ENCODE peak calls at places on chromosomes 7 and 10, in nine cellular contexts. One of them, this sample, is unnamed.

GRCh38 chr10:71695502-71696476 is 23.8 kb downstream of the C10orf105 start:
- DNase-seq in colonic mucosa: no peak
- DNase-seq in fibroblast of lung: no peak
- DNase-seq in astrocyte: no peak
- DNase-seq in naive thymus-derived CD4-positive, alpha-beta T cell: no peak
- DNase-seq in cardiac muscle cell: no peak
- DNase-seq in breast epithelium: no peak
- DNase-seq in prostate gland: no peak
- DNase-seq in aorta: no peak
- DNase-seq in this sample: no peak

GRCh38 chr10:22713853-22714523 is 390 bp downstream of the PIP4K2A start:
- DNase-seq in colonic mucosa: peak
- DNase-seq in fibroblast of lung: no peak
- DNase-seq in astrocyte: no peak
- DNase-seq in naive thymus-derived CD4-positive, alpha-beta T cell: peak
- DNase-seq in cardiac muscle cell: peak
- DNase-seq in breast epithelium: no peak
- DNase-seq in prostate gland: peak
- DNase-seq in aorta: peak
- DNase-seq in this sample: peak

GRCh38 chr7:47449810-47450586 is 131.9 kb downstream of the TNS3 start:
- DNase-seq in colonic mucosa: no peak
- DNase-seq in fibroblast of lung: peak
- DNase-seq in astrocyte: peak
- DNase-seq in naive thymus-derived CD4-positive, alpha-beta T cell: no peak
- DNase-seq in cardiac muscle cell: peak
- DNase-seq in breast epithelium: no peak
- DNase-seq in prostate gland: no peak
- DNase-seq in aorta: peak
- DNase-seq in this sample: no peak

GRCh38 chr10:124573726-124574455 is 112.3 kb downstream of the LHPP start:
- DNase-seq in colonic mucosa: no peak
- DNase-seq in fibroblast of lung: no peak
- DNase-seq in astrocyte: no peak
- DNase-seq in naive thymus-derived CD4-positive, alpha-beta T cell: no peak
- DNase-seq in cardiac muscle cell: no peak
- DNase-seq in breast epithelium: no peak
- DNase-seq in prostate gland: no peak
- DNase-seq in aorta: peak
- DNase-seq in this sample: no peak

GRCh38 chr7:5043661-5044060 is 2.0 kb upstream of the RBAK start:
- DNase-seq in colonic mucosa: no peak
- DNase-seq in fibroblast of lung: no peak
- DNase-seq in astrocyte: no peak
- DNase-seq in naive thymus-derived CD4-positive, alpha-beta T cell: no peak
- DNase-seq in cardiac muscle cell: no peak
- DNase-seq in breast epithelium: no peak
- DNase-seq in prostate gland: no peak
- DNase-seq in aorta: no peak
- DNase-seq in this sample: no peak

GRCh38 chr7:151897201-151897711 is 20.3 kb upstream of the PRKAG2 start:
- DNase-seq in colonic mucosa: peak
- DNase-seq in fibroblast of lung: no peak
- DNase-seq in astrocyte: no peak
- DNase-seq in naive thymus-derived CD4-positive, alpha-beta T cell: no peak
- DNase-seq in cardiac muscle cell: peak
- DNase-seq in breast epithelium: no peak
- DNase-seq in prostate gland: no peak
- DNase-seq in aorta: no peak
- DNase-seq in this sample: no peak

GRCh38 chr10:6211341-6212265 is 8.9 kb downstream of the PFKFB3 start:
- DNase-seq in colonic mucosa: no peak
- DNase-seq in fibroblast of lung: peak
- DNase-seq in astrocyte: peak
- DNase-seq in naive thymus-derived CD4-positive, alpha-beta T cell: no peak
- DNase-seq in cardiac muscle cell: peak
- DNase-seq in breast epithelium: no peak
- DNase-seq in prostate gland: no peak
- DNase-seq in aorta: peak
- DNase-seq in this sample: no peak

GRCh38 chr7:22121702-22122474 is 176.2 kb upstream of the CDCA7L start:
- DNase-seq in colonic mucosa: no peak
- DNase-seq in fibroblast of lung: no peak
- DNase-seq in astrocyte: no peak
- DNase-seq in naive thymus-derived CD4-positive, alpha-beta T cell: no peak
- DNase-seq in cardiac muscle cell: peak
- DNase-seq in breast epithelium: no peak
- DNase-seq in prostate gland: no peak
- DNase-seq in aorta: no peak
- DNase-seq in this sample: no peak

GRCh38 chr7:41574377-41574776 is 128.5 kb downstream of the INHBA start:
- DNase-seq in colonic mucosa: no peak
- DNase-seq in fibroblast of lung: no peak
- DNase-seq in astrocyte: peak
- DNase-seq in naive thymus-derived CD4-positive, alpha-beta T cell: no peak
- DNase-seq in cardiac muscle cell: peak
- DNase-seq in breast epithelium: no peak
- DNase-seq in prostate gland: no peak
- DNase-seq in aorta: no peak
- DNase-seq in this sample: no peak

GRCh38 chr7:33918401-33919120 is 13.2 kb downstream of the BMPER start:
- DNase-seq in colonic mucosa: no peak
- DNase-seq in fibroblast of lung: no peak
- DNase-seq in astrocyte: no peak
- DNase-seq in naive thymus-derived CD4-positive, alpha-beta T cell: no peak
- DNase-seq in cardiac muscle cell: no peak
- DNase-seq in breast epithelium: no peak
- DNase-seq in prostate gland: no peak
- DNase-seq in aorta: no peak
- DNase-seq in this sample: no peak

GRCh38 chr7:5237286-5237685 is 45.5 kb upstream of the SLC29A4 start:
- DNase-seq in colonic mucosa: peak
- DNase-seq in fibroblast of lung: peak
- DNase-seq in astrocyte: peak
- DNase-seq in naive thymus-derived CD4-positive, alpha-beta T cell: no peak
- DNase-seq in cardiac muscle cell: peak
- DNase-seq in breast epithelium: peak
- DNase-seq in prostate gland: peak
- DNase-seq in aorta: no peak
- DNase-seq in this sample: no peak

GRCh38 chr10:102172288-102172687 is 20.1 kb downstream of the NOLC1 start:
- DNase-seq in colonic mucosa: no peak
- DNase-seq in fibroblast of lung: no peak
- DNase-seq in astrocyte: no peak
- DNase-seq in naive thymus-derived CD4-positive, alpha-beta T cell: no peak
- DNase-seq in cardiac muscle cell: no peak
- DNase-seq in breast epithelium: no peak
- DNase-seq in prostate gland: no peak
- DNase-seq in aorta: no peak
- DNase-seq in this sample: no peak

GRCh38 chr7:19145429-19146201 is 394 bp upstream of the FERD3L start:
- DNase-seq in colonic mucosa: no peak
- DNase-seq in fibroblast of lung: no peak
- DNase-seq in astrocyte: no peak
- DNase-seq in naive thymus-derived CD4-positive, alpha-beta T cell: no peak
- DNase-seq in cardiac muscle cell: no peak
- DNase-seq in breast epithelium: no peak
- DNase-seq in prostate gland: no peak
- DNase-seq in aorta: no peak
- DNase-seq in this sample: no peak

GRCh38 chr7:19144661-19145428 is at the start of gene FERD3L:
- DNase-seq in colonic mucosa: no peak
- DNase-seq in fibroblast of lung: no peak
- DNase-seq in astrocyte: no peak
- DNase-seq in naive thymus-derived CD4-positive, alpha-beta T cell: no peak
- DNase-seq in cardiac muscle cell: no peak
- DNase-seq in breast epithelium: no peak
- DNase-seq in prostate gland: no peak
- DNase-seq in aorta: peak
- DNase-seq in this sample: no peak

GRCh38 chr7:19139706-19140327 is 5.4 kb downstream of the FERD3L start:
- DNase-seq in colonic mucosa: no peak
- DNase-seq in fibroblast of lung: no peak
- DNase-seq in astrocyte: no peak
- DNase-seq in naive thymus-derived CD4-positive, alpha-beta T cell: no peak
- DNase-seq in cardiac muscle cell: no peak
- DNase-seq in breast epithelium: no peak
- DNase-seq in prostate gland: no peak
- DNase-seq in aorta: no peak
- DNase-seq in this sample: no peak

GRCh38 chr7:19146699-19147098 is 1.5 kb upstream of the FERD3L start:
- DNase-seq in colonic mucosa: no peak
- DNase-seq in fibroblast of lung: peak
- DNase-seq in astrocyte: peak
- DNase-seq in naive thymus-derived CD4-positive, alpha-beta T cell: no peak
- DNase-seq in cardiac muscle cell: peak
- DNase-seq in breast epithelium: no peak
- DNase-seq in prostate gland: no peak
- DNase-seq in aorta: no peak
- DNase-seq in this sample: no peak

DNA sequence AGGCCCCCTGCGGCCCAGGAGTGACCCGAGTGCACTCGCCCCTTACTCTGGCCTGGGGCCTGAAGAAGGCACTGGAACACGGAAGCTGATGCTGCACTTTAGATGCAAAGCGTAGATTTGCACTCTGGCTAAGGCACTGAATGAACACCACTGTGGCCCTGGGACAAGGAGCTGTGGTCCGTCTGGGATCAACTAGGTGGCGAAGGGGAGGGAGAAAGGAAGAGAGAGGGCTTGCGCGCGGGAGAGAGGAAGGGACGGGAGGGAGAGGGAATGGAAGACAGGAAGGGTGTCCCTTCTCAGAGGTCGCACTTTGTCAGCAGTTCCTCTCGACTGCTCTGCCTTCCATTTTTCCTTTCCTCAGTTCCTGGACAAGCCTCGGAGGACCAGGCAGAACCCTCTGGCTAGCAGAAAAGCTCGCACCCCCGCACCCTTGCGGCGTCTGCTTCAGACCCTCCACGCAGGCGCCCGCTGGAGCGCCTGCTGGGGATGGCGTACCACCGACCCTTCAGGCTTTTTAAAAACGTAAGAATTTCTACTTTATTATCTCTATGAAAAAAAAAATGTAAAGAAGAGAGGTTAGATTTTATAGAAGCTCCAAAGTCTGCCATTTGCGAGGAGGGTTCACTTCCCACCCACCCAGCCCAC is 1.2 kb downstream of the FERD3L start:
- DNase-seq in colonic mucosa: no peak
- DNase-seq in fibroblast of lung: no peak
- DNase-seq in astrocyte: no peak
- DNase-seq in naive thymus-derived CD4-positive, alpha-beta T cell: no peak
- DNase-seq in cardiac muscle cell: no peak
- DNase-seq in breast epithelium: no peak
- DNase-seq in prostate gland: no peak
- DNase-seq in aorta: no peak
- DNase-seq in this sample: no peak
- H3K4me3 ChIP-seq in colonic mucosa: no peak
- H3K4me3 ChIP-seq in fibroblast of lung: no peak
- H3K4me3 ChIP-seq in astrocyte: peak
- H3K4me3 ChIP-seq in naive thymus-derived CD4-positive, alpha-beta T cell: no peak
- H3K4me3 ChIP-seq in cardiac muscle cell: peak
- H3K4me3 ChIP-seq in breast epithelium: peak
- H3K4me3 ChIP-seq in prostate gland: no peak
- H3K4me3 ChIP-seq in aorta: no peak
- H3K4me3 ChIP-seq in this sample: peak

DNA sequence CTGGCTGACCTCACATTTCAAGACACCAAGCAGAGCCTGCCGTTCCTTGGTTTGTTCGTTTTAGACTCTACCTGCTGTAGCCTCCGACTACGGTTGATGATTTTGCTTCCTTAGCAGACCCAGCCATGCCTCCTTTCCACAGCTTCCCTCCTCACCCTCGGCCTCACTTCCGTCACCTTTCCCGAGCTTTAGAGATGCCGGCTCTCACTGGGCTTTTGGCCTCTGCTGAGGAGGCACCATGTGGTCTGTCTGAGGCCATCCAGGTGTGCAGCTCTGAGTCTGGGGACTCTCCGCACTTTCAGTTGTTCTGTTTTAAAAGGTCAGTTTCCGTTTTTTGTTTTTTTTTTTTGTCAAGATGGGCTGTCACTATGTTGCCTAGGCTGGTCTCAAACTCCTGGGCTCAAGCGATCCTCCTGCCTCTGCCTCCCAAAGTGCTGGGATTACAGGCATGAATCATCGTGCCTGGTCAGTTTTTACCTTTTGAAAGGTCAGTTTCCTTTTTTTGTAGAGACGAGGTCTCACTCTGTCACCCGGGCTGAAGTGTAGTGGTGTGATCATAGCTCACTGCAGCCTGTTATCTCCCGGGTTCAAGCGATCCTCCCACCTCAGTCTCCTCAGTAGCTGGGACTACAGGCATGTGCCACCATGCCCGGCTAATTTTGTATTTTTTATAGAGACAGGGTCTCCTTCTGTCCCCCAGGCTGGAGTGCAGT is 11.7 kb downstream of the ORAI2 start:
- DNase-seq in colonic mucosa: no peak
- DNase-seq in fibroblast of lung: no peak
- DNase-seq in astrocyte: no peak
- DNase-seq in naive thymus-derived CD4-positive, alpha-beta T cell: no peak
- DNase-seq in cardiac muscle cell: no peak
- DNase-seq in breast epithelium: no peak
- DNase-seq in prostate gland: no peak
- DNase-seq in aorta: no peak
- DNase-seq in this sample: no peak
- H3K4me3 ChIP-seq in colonic mucosa: no peak
- H3K4me3 ChIP-seq in fibroblast of lung: no peak
- H3K4me3 ChIP-seq in astrocyte: no peak
- H3K4me3 ChIP-seq in naive thymus-derived CD4-positive, alpha-beta T cell: no peak
- H3K4me3 ChIP-seq in cardiac muscle cell: no peak
- H3K4me3 ChIP-seq in breast epithelium: no peak
- H3K4me3 ChIP-seq in prostate gland: no peak
- H3K4me3 ChIP-seq in aorta: no peak
- H3K4me3 ChIP-seq in this sample: no peak

GRCh38 chr10:68871731-68872342 is 29.3 kb upstream of the DDX50 start:
- DNase-seq in colonic mucosa: no peak
- DNase-seq in fibroblast of lung: peak
- DNase-seq in astrocyte: peak
- DNase-seq in naive thymus-derived CD4-positive, alpha-beta T cell: no peak
- DNase-seq in cardiac muscle cell: peak
- DNase-seq in breast epithelium: no peak
- DNase-seq in prostate gland: peak
- DNase-seq in aorta: no peak
- DNase-seq in this sample: no peak
- H3K4me3 ChIP-seq in colonic mucosa: no peak
- H3K4me3 ChIP-seq in fibroblast of lung: no peak
- H3K4me3 ChIP-seq in astrocyte: no peak
- H3K4me3 ChIP-seq in naive thymus-derived CD4-positive, alpha-beta T cell: no peak
- H3K4me3 ChIP-seq in cardiac muscle cell: no peak
- H3K4me3 ChIP-seq in breast epithelium: no peak
- H3K4me3 ChIP-seq in prostate gland: no peak
- H3K4me3 ChIP-seq in aorta: no peak
- H3K4me3 ChIP-seq in this sample: no peak

DNA sequence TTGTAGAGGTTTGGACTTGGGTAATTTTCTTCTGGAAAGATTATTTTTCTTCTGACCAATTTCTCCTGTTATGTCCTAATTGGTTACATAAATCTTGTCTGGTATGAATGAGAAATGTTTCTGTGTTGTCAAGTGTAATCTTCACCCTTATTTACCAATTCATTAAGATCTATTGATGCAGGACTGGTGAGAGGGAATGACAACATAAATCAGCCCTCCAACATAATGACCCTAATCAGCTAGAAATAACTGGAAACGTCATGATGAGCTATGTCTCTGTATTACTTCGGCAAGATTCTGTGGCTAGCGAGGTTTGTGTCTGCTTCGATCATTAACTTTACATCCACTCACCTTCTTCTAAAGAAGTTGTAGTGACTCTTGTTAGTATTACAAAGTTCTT is 3.5 kb downstream of the FOXP2 start:
- DNase-seq in colonic mucosa: no peak
- DNase-seq in fibroblast of lung: no peak
- DNase-seq in astrocyte: no peak
- DNase-seq in naive thymus-derived CD4-positive, alpha-beta T cell: no peak
- DNase-seq in cardiac muscle cell: no peak
- DNase-seq in breast epithelium: no peak
- DNase-seq in prostate gland: no peak
- DNase-seq in aorta: no peak
- DNase-seq in this sample: no peak
- H3K4me3 ChIP-seq in colonic mucosa: no peak
- H3K4me3 ChIP-seq in fibroblast of lung: no peak
- H3K4me3 ChIP-seq in astrocyte: no peak
- H3K4me3 ChIP-seq in naive thymus-derived CD4-positive, alpha-beta T cell: no peak
- H3K4me3 ChIP-seq in cardiac muscle cell: no peak
- H3K4me3 ChIP-seq in breast epithelium: no peak
- H3K4me3 ChIP-seq in prostate gland: no peak
- H3K4me3 ChIP-seq in aorta: peak
- H3K4me3 ChIP-seq in this sample: no peak

This sample was measured in suprapubic skin.